ENCODE peak calls at places on chromosomes 13 and 19, in seven cellular contexts. One of them, this sample, is unnamed.

GRCh38 chr19:10260141-10260584 is 8.1 kb downstream of the MRPL4 start:
- DNase-seq in IMR-90: no peak
- DNase-seq in heart left ventricle: no peak
- DNase-seq in HCT116: peak; percentile 23
- DNase-seq in upper lobe of left lung: no peak
- DNase-seq in H54: no peak
- DNase-seq in H1: no peak
- DNase-seq in this sample: no peak

GRCh38 chr19:29678484-29679106 is 13.3 kb downstream of the PLEKHF1 start:
- DNase-seq in IMR-90: no peak
- DNase-seq in heart left ventricle: peak; percentile 87
- DNase-seq in HCT116: no peak
- DNase-seq in upper lobe of left lung: peak; percentile 90
- DNase-seq in H54: no peak
- DNase-seq in H1: no peak
- DNase-seq in this sample: no peak

GRCh38 chr19:55027472-55028337 is 10.4 kb downstream of the GP6 start:
- DNase-seq in IMR-90: no peak
- DNase-seq in heart left ventricle: no peak
- DNase-seq in HCT116: peak; percentile 7
- DNase-seq in upper lobe of left lung: peak; percentile 72
- DNase-seq in H54: no peak
- DNase-seq in H1: no peak
- DNase-seq in this sample: no peak

GRCh38 chr13:80454245-80454644 is 113.3 kb upstream of the SPRY2 start:
- DNase-seq in IMR-90: peak; percentile 1
- DNase-seq in heart left ventricle: no peak
- DNase-seq in HCT116: no peak
- DNase-seq in upper lobe of left lung: no peak
- DNase-seq in H54: no peak
- DNase-seq in H1: no peak
- DNase-seq in this sample: no peak

GRCh38 chr19:28429356-28429755 is 783.6 kb downstream of the UQCRFS1 start:
- DNase-seq in IMR-90: no peak
- DNase-seq in heart left ventricle: no peak
- DNase-seq in HCT116: no peak
- DNase-seq in upper lobe of left lung: no peak
- DNase-seq in H54: no peak
- DNase-seq in H1: peak; percentile 10
- DNase-seq in this sample: no peak

GRCh38 chr13:96967248-96967745 is 27.0 kb downstream of the OXGR1 start:
- DNase-seq in IMR-90: no peak
- DNase-seq in heart left ventricle: no peak
- DNase-seq in HCT116: peak; percentile 59
- DNase-seq in upper lobe of left lung: no peak
- DNase-seq in H54: peak; percentile 23
- DNase-seq in H1: no peak
- DNase-seq in this sample: peak; percentile 9

GRCh38 chr19:43738780-43739211 is 16.0 kb downstream of the SMG9 start:
- DNase-seq in IMR-90: no peak
- DNase-seq in heart left ventricle: no peak
- DNase-seq in HCT116: no peak
- DNase-seq in upper lobe of left lung: no peak
- DNase-seq in H54: no peak
- DNase-seq in H1: no peak
- DNase-seq in this sample: peak; percentile 19

GRCh38 chr13:37651371-37651770 is 52.8 kb upstream of the POSTN start:
- DNase-seq in IMR-90: no peak
- DNase-seq in heart left ventricle: no peak
- DNase-seq in HCT116: no peak
- DNase-seq in upper lobe of left lung: no peak
- DNase-seq in H54: no peak
- DNase-seq in H1: no peak
- DNase-seq in this sample: no peak

GRCh38 chr19:10206226-10206873 is 11.6 kb upstream of the DNMT1 start:
- DNase-seq in IMR-90: peak; percentile 66
- DNase-seq in heart left ventricle: no peak
- DNase-seq in HCT116: no peak
- DNase-seq in upper lobe of left lung: no peak
- DNase-seq in H54: peak; percentile 65
- DNase-seq in H1: no peak
- DNase-seq in this sample: no peak

DNA sequence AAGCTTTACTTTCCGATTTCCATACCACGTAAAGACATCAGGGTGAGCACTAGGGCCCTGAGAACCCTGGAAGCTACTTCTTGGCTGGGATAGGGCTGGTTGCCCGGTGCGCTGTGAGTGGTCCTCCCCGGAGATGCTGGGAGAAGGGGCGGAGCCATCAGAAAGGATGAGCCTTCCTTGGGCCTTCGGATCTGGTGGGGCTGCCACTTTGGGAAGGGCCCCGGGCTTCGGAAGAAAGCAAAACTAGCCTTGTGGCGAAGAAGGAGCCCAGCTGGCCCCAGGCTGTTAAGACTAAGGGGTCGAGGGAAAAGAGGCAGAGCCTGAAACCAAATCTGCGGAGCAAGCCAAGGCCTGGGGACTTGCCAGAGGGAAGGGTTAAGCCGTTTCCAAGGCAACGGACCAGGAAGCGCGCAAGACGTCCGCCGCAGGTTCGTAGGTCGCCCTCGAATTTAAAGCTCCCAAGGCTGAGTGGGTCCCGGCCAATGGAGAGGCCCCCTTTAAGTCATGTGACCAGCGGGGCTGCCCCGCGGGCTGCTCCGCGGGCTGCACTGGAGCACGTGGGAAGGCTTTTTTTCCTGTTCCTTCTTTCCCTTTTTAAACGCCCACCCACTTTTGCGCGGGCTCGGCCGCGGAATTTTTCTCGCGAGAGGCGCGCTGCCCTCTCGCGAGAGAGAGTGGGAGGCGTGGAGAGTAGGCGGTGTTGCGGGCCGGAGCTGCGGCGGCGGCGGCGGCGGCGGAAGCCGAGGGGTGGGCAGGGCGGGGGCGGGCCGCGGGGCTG is 426 bp upstream of the AKAP11 start:
- DNase-seq in IMR-90: peak; percentile 98
- DNase-seq in heart left ventricle: peak; percentile 95
- DNase-seq in HCT116: peak; percentile 96
- DNase-seq in upper lobe of left lung: peak; percentile 97
- DNase-seq in H54: peak; percentile 72
- DNase-seq in H1: peak; percentile 89
- DNase-seq in this sample: peak; percentile 94
- TF ChIP-seq POLR2A in IMR-90: no peak
- TF ChIP-seq POLR2A in heart left ventricle: no peak
- TF ChIP-seq POLR2A in HCT116: peak; percentile 8
- TF ChIP-seq POLR2A in upper lobe of left lung: no peak
- TF ChIP-seq POLR2A in H54: peak; percentile 42
- TF ChIP-seq POLR2A in H1: no peak
- TF ChIP-seq POLR2A in this sample: no peak

GRCh38 chr13:60163525-60164471 is at the start of gene DIAPH3:
- DNase-seq in IMR-90: peak; percentile 95
- DNase-seq in heart left ventricle: peak; percentile 97
- DNase-seq in HCT116: peak; percentile 86
- DNase-seq in upper lobe of left lung: peak; percentile 97
- DNase-seq in H54: peak; percentile 83
- DNase-seq in H1: peak; percentile 98
- DNase-seq in this sample: peak; percentile 96
- TF ChIP-seq POLR2A in IMR-90: peak; percentile 80
- TF ChIP-seq POLR2A in heart left ventricle: peak; percentile 92
- TF ChIP-seq POLR2A in HCT116: peak; percentile 78
- TF ChIP-seq POLR2A in upper lobe of left lung: no peak
- TF ChIP-seq POLR2A in H54: peak; percentile 77
- TF ChIP-seq POLR2A in H1: peak; percentile 95
- TF ChIP-seq POLR2A in this sample: peak; percentile 93

GRCh38 chr13:102793583-102794355 is 5.0 kb downstream of the POGLUT2 start:
- DNase-seq in IMR-90: no peak
- DNase-seq in heart left ventricle: no peak
- DNase-seq in HCT116: no peak
- DNase-seq in upper lobe of left lung: no peak
- DNase-seq in H54: no peak
- DNase-seq in H1: no peak
- DNase-seq in this sample: no peak

GRCh38 chr13:102799544-102800144 is 725 bp downstream of the BIVM start:
- DNase-seq in IMR-90: peak; percentile 5
- DNase-seq in heart left ventricle: peak; percentile 73
- DNase-seq in HCT116: no peak
- DNase-seq in upper lobe of left lung: peak; percentile 91
- DNase-seq in H54: peak; percentile 49
- DNase-seq in H1: no peak
- DNase-seq in this sample: no peak

GRCh38 chr13:102800145-102801041 is 1.5 kb downstream of the BIVM start:
- DNase-seq in IMR-90: peak; percentile 68
- DNase-seq in heart left ventricle: peak; percentile 90
- DNase-seq in HCT116: peak; percentile 34
- DNase-seq in upper lobe of left lung: peak; percentile 97
- DNase-seq in H54: peak; percentile 91
- DNase-seq in H1: peak; percentile 92
- DNase-seq in this sample: peak; percentile 91

GRCh38 chr13:102798653-102799543 is at the start of the genes BIVM and POGLUT2:
- DNase-seq in IMR-90: peak; percentile 91
- DNase-seq in heart left ventricle: peak; percentile 93
- DNase-seq in HCT116: peak; percentile 87
- DNase-seq in upper lobe of left lung: peak; percentile 95
- DNase-seq in H54: peak; percentile 100
- DNase-seq in H1: peak; percentile 89
- DNase-seq in this sample: peak; percentile 86
- TF ChIP-seq POLR2A in IMR-90: no peak
- TF ChIP-seq POLR2A in heart left ventricle: peak; percentile 56
- TF ChIP-seq POLR2A in HCT116: peak; percentile 25
- TF ChIP-seq POLR2A in upper lobe of left lung: no peak
- TF ChIP-seq POLR2A in H54: peak; percentile 55
- TF ChIP-seq POLR2A in H1: no peak
- TF ChIP-seq POLR2A in this sample: no peak

DNA sequence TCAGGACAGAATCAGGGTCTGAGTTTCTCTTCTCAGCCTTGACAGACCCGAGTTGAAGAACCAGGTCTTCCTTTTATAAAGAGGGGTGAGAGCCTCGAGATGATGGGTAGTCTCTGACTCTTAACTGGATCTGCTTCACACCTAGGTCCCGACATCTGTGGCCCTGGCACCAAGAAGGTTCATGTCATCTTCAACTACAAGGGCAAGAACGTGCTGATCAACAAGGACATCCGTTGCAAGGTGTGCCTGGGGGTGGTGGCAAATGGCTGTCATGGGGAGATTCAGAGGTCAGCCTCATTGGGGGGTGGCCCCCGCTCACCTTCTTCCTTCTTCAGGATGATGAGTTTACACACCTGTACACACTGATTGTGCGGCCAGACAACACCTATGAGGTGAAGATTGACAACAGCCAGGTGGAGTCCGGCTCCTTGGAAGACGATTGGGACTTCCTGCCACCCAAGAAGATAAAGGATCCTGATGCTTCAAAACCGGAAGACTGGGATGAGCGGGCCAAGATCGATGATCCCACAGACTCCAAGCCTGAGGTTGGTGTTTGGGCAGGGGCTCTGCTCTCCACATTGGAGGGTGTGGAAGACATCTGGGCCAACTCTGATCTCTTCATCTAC is 1.6 kb downstream of the CALR start:
- DNase-seq in IMR-90: no peak
- DNase-seq in heart left ventricle: no peak
- DNase-seq in HCT116: no peak
- DNase-seq in upper lobe of left lung: no peak
- DNase-seq in H54: no peak
- DNase-seq in H1: no peak
- DNase-seq in this sample: no peak
- TF ChIP-seq POLR2A in IMR-90: no peak
- TF ChIP-seq POLR2A in heart left ventricle: no peak
- TF ChIP-seq POLR2A in HCT116: no peak
- TF ChIP-seq POLR2A in upper lobe of left lung: no peak
- TF ChIP-seq POLR2A in H54: no peak
- TF ChIP-seq POLR2A in H1: no peak
- TF ChIP-seq POLR2A in this sample: no peak

DNA sequence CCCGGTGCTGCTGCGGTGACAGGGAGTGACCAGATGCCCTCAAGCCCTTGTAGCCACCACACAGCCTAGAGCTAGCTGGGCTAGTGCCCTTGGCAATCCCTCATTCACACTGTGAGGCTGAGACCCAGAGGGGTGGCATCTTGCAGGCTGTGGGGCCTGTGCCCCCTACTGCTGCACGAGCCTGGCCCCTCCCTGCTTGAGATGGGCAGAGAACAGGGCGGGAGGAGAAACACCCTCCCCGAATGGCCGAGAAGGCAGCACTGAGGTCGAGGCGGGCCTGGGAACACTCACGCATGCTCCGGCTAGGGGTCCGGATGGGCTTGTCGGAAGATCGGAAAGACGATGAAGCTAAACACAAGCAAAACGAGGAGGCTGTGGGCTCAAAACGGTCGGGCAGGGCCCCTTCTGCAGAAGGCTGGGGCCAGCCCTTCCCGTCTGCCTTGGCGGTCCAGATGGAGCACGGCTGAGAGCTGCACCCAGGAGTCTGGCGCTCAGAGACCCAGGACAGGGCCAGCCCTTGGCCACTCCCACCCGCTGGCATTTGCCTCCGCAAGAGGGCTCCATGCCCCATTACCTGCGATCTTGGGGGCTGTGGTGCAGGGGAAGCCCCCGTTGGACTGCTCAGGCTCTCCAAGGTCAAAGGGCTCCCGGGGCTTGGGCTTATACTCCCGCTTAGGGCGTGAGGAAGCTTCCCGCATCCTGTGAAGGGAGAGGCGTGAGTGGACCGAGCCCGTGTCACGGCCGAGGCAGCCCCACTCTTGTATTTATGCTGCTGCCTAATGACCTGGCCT is 18.9 kb downstream of the MPND start:
- DNase-seq in IMR-90: no peak
- DNase-seq in heart left ventricle: no peak
- DNase-seq in HCT116: no peak
- DNase-seq in upper lobe of left lung: peak; percentile 66
- DNase-seq in H54: no peak
- DNase-seq in H1: peak; percentile 58
- DNase-seq in this sample: no peak
- TF ChIP-seq POLR2A in IMR-90: no peak
- TF ChIP-seq POLR2A in heart left ventricle: no peak
- TF ChIP-seq POLR2A in HCT116: no peak
- TF ChIP-seq POLR2A in upper lobe of left lung: no peak
- TF ChIP-seq POLR2A in H54: no peak
- TF ChIP-seq POLR2A in H1: no peak
- TF ChIP-seq POLR2A in this sample: no peak

GRCh38 chr19:12139885-12140544 is at the start of gene ZNF20:
- DNase-seq in IMR-90: peak; percentile 91
- DNase-seq in heart left ventricle: peak; percentile 98
- DNase-seq in HCT116: peak; percentile 32
- DNase-seq in upper lobe of left lung: peak; percentile 98
- DNase-seq in H54: peak; percentile 85
- DNase-seq in H1: peak; percentile 98
- DNase-seq in this sample: peak; percentile 93
- TF ChIP-seq POLR2A in IMR-90: peak; percentile 66
- TF ChIP-seq POLR2A in heart left ventricle: peak; percentile 43
- TF ChIP-seq POLR2A in HCT116: no peak
- TF ChIP-seq POLR2A in upper lobe of left lung: no peak
- TF ChIP-seq POLR2A in H54: peak; percentile 28
- TF ChIP-seq POLR2A in H1: peak; percentile 61
- TF ChIP-seq POLR2A in this sample: peak; percentile 49

This sample was measured in erythroblast.